ENCODE peak calls at places on chromosomes 6 and 20, in five cellular contexts. E is activated T-helper 9 cell treated with anti-CD3 and anti-CD28 coated beads, Interleukin-2, amount 50 U/mL, for 16 hours; N is iris pigment epithelial cell; L is brain microvascular endothelial cell; R is NCI-H1105. P is an unnamed sample.

GRCh38 chr20:16759161-16759523 is 11.0 kb downstream of the OTOR start:
- DNase-seq in E (no peak), N (no peak), L (no peak), R (no peak), P (no peak)

GRCh38 chr6:117483645-117484016 is 1.2 kb downstream of the DCBLD1 start:
- DNase-seq in E (no peak), N (peak; percentile 61), L (no peak), R (peak; percentile 32), P (peak; percentile 63)

GRCh38 chr20:7627734-7628663 is 312.3 kb downstream of the HAO1 start:
- DNase-seq in E (no peak), N (peak; percentile 4), L (peak; percentile 13), R (no peak), P (peak; percentile 4)

GRCh38 chr6:145948878-145949613 is 15.1 kb downstream of the SHPRH start:
- DNase-seq in E (no peak), N (no peak), L (no peak), R (no peak), P (no peak)

GRCh38 chr20:62008643-62009183 is 57.0 kb downstream of the TAF4 start:
- DNase-seq in E (no peak), N (no peak), L (no peak), R (no peak), P (no peak)

GRCh38 chr6:34021001-34021838 is 124.7 kb downstream of the GRM4 start:
- DNase-seq in E (no peak), N (no peak), L (no peak), R (no peak), P (no peak)

GRCh38 chr20:46139908-46140482 is 21.9 kb downstream of the CD40 start:
- DNase-seq in E (no peak), N (no peak), L (no peak), R (peak; percentile 97), P (peak; percentile 18)

GRCh38 chr20:36467076-36467999 is 74.0 kb upstream of the MYL9 start:
- DNase-seq in E (peak; percentile 18), N (no peak), L (no peak), R (peak; percentile 86), P (peak; percentile 23)

GRCh38 chr6:52176550-52176949 is 9.6 kb upstream of the IL17A start:
- DNase-seq in E (no peak), N (no peak), L (no peak), R (peak; percentile 91), P (no peak)

GRCh38 chr20:48075591-48076174 is 290.4 kb upstream of the SULF2 start:
- DNase-seq in E (no peak), N (no peak), L (no peak), R (no peak), P (no peak)

GRCh38 chr6:169896826-169897456 is 145.5 kb downstream of the ERMARD start:
- DNase-seq in E (no peak), N (no peak), L (no peak), R (no peak), P (no peak)

GRCh38 chr6:35218456-35218855 is 4.7 kb downstream of the SCUBE3 start:
- DNase-seq in E (no peak), N (no peak), L (no peak), R (no peak), P (no peak)

GRCh38 chr6:3282461-3283236 is 23.9 kb downstream of the PSMG4 start:
- DNase-seq in E (no peak), N (no peak), L (no peak), R (no peak), P (no peak)

GRCh38 chr6:14456941-14457340 is 339.4 kb downstream of the CD83 start:
- DNase-seq in E (no peak), N (no peak), L (no peak), R (no peak), P (no peak)

GRCh38 chr20:15310361-15310760 is 972.9 kb upstream of the FLRT3 start:
- DNase-seq in E (no peak), N (peak; percentile 5), L (peak; percentile 18), R (no peak), P (peak; percentile 21)

GRCh38 chr6:131948692-131949614 is 2.2 kb downstream of the CCN2 start:
- DNase-seq in E (no peak), N (peak; percentile 97), L (peak; percentile 98), R (no peak), P (peak; percentile 90)

GRCh38 chr20:47235853-47236638 is 120.5 kb downstream of the ZMYND8 start:
- DNase-seq in E (no peak), N (no peak), L (no peak), R (no peak), P (no peak)

GRCh38 chr6:170522565-170523183 is 30.4 kb downstream of the PSMB1 start:
- DNase-seq in E (no peak), N (peak; percentile 45), L (no peak), R (peak; percentile 7), P (peak; percentile 50)

GRCh38 chr20:11144114-11144513 is 470.3 kb upstream of the JAG1 start:
- DNase-seq in E (no peak), N (peak; percentile 87), L (peak; percentile 94), R (no peak), P (peak; percentile 81)

GRCh38 chr6:25392372-25392771 is 113.2 kb downstream of the CARMIL1 start:
- DNase-seq in E (no peak), N (no peak), L (no peak), R (no peak), P (no peak)

GRCh38 chr6:35417979-35418661 is 34.0 kb upstream of the FANCE start:
- DNase-seq in E (no peak), N (no peak), L (no peak), R (no peak), P (no peak)

GRCh38 chr6:3646616-3647362 is 104.7 kb downstream of the PXDC1 start:
- DNase-seq in E (no peak), N (no peak), L (no peak), R (no peak), P (no peak)

GRCh38 chr6:83867527-83868161 is 8.2 kb downstream of the CYB5R4 start:
- DNase-seq in E (no peak), N (peak; percentile 98), L (peak; percentile 98), R (no peak), P (peak; percentile 43)

GRCh38 chr6:42028234-42029061 is 21.9 kb upstream of the TAF8 start:
- DNase-seq in E (no peak), N (peak; percentile 94), L (peak; percentile 89), R (no peak), P (peak; percentile 60)

GRCh38 chr6:101544286-101544685 is 150.8 kb downstream of the GRIK2 start:
- DNase-seq in E (no peak), N (peak; percentile 41), L (peak; percentile 35), R (no peak), P (peak; percentile 33)

GRCh38 chr6:146028835-146029572 is at the start of gene GRM1:
- DNase-seq in E (no peak), N (no peak), L (no peak), R (no peak), P (no peak)

GRCh38 chr20:46361386-46361785 is 45.0 kb downstream of the ELMO2 start:
- DNase-seq in E (no peak), N (no peak), L (no peak), R (no peak), P (no peak)

GRCh38 chr20:32204485-32205115 is 2.9 kb downstream of the PLAGL2 start:
- DNase-seq in E (no peak), N (no peak), L (no peak), R (no peak), P (no peak)

GRCh38 chr6:21386744-21387143 is 206.8 kb upstream of the SOX4 start:
- DNase-seq in E (no peak), N (peak; percentile 58), L (peak; percentile 6), R (no peak), P (peak; percentile 53)

GRCh38 chr6:130853555-130854183 is 26.5 kb downstream of the SMLR1 start:
- DNase-seq in E (no peak), N (peak; percentile 41), L (peak; percentile 56), R (no peak), P (peak; percentile 38)

GRCh38 chr6:14135865-14136539 is 18.4 kb downstream of the CD83 start:
- DNase-seq in E (no peak), N (no peak), L (no peak), R (no peak), P (no peak)

GRCh38 chr20:4998160-4998651 is 3.1 kb downstream of the SLC23A2 start:
- DNase-seq in E (no peak), N (no peak), L (no peak), R (no peak), P (no peak)

GRCh38 chr20:32010666-32011065 is 428 bp downstream of the CCM2L start:
- DNase-seq in E (no peak), N (no peak), L (no peak), R (no peak), P (no peak)

GRCh38 chr20:21104921-21105320 is 1.2 kb downstream of the LINC00237 start:
- DNase-seq in E (no peak), N (no peak), L (no peak), R (no peak), P (no peak)